ENCODE peak calls at places on chromosome 6, in seven cellular contexts. S is Karpas-422, K is ovary, O is heart left ventricle, B is sigmoid colon, U is MM.1S, I is transverse colon. A is an unnamed sample. For H3K27me3, the result is how much of the 10 kb centered on the place peaks cover.

GRCh38 chr6:159606786-159607185 is 86.3 kb downstream of the SOD2 start:
- DNase-seq in U (no peak), K (no peak), S (no peak), O (no peak), I (no peak), B (no peak), A (no peak)

GRCh38 chr6:52517502-52518278 is 59.2 kb downstream of the TRAM2 start:
- DNase-seq in I (peak), U (no peak), O (peak), K (peak), B (peak), S (no peak), A (peak)

GRCh38 chr6:167956983-167957492 is 40.4 kb upstream of the KIF25 start:
- DNase-seq in O (no peak), I (no peak), K (no peak), S (no peak), U (no peak), B (no peak), A (no peak)

GRCh38 chr6:75204222-75204958 is 1.5 kb downstream of the COL12A1 start:
- DNase-seq in S (no peak), B (peak), I (peak), K (peak), U (peak), O (peak), A (peak)

GRCh38 chr6:33776764-33777163 is 12.2 kb downstream of the LEMD2 start:
- DNase-seq in I (no peak), U (no peak), O (no peak), S (no peak), K (no peak), B (no peak), A (no peak)

GRCh38 chr6:118324081-118324480 is 224.0 kb upstream of the PLN start:
- DNase-seq in O (no peak), U (no peak), I (no peak), K (no peak), S (no peak), B (no peak), A (no peak)

GRCh38 chr6:137415127-137415833 is 78.9 kb downstream of the OLIG3 start:
- DNase-seq in U (peak), K (peak), B (peak), S (peak), I (peak), O (peak), A (peak)

GRCh38 chr6:29667158-29667557 is 10.3 kb downstream of the MOG start:
- DNase-seq in U (no peak), K (no peak), O (no peak), I (no peak), B (no peak), S (no peak), A (no peak)

GRCh38 chr6:35251949-35252348 is 7.6 kb upstream of the ZNF76 start:
- DNase-seq in K (no peak), S (no peak), I (no peak), O (no peak), U (no peak), B (peak), A (no peak)

GRCh38 chr6:9138856-9139426 is 703.6 kb upstream of the SLC35B3 start:
- DNase-seq in B (no peak), I (no peak), K (no peak), S (no peak), U (no peak), O (no peak), A (no peak)

GRCh38 chr6:164195605-164196004 is 781.1 kb downstream of the QKI start:
- DNase-seq in B (no peak), S (no peak), I (no peak), O (no peak), K (no peak), U (no peak), A (no peak)

GRCh38 chr6:85797993-85798392 is 155.3 kb upstream of the SYNCRIP start:
- DNase-seq in K (peak), S (no peak), I (peak), O (no peak), B (no peak), U (no peak), A (no peak)

GRCh38 chr6:77458421-77458820 is 4.9 kb downstream of the HTR1B start:
- DNase-seq in O (no peak), B (no peak), U (no peak), I (no peak), K (no peak), S (no peak), A (no peak)

GRCh38 chr6:134619789-134620188 is 301.9 kb upstream of the SGK1 start:
- DNase-seq in K (no peak), I (no peak), U (peak), S (no peak), B (no peak), O (no peak), A (no peak)

DNA sequence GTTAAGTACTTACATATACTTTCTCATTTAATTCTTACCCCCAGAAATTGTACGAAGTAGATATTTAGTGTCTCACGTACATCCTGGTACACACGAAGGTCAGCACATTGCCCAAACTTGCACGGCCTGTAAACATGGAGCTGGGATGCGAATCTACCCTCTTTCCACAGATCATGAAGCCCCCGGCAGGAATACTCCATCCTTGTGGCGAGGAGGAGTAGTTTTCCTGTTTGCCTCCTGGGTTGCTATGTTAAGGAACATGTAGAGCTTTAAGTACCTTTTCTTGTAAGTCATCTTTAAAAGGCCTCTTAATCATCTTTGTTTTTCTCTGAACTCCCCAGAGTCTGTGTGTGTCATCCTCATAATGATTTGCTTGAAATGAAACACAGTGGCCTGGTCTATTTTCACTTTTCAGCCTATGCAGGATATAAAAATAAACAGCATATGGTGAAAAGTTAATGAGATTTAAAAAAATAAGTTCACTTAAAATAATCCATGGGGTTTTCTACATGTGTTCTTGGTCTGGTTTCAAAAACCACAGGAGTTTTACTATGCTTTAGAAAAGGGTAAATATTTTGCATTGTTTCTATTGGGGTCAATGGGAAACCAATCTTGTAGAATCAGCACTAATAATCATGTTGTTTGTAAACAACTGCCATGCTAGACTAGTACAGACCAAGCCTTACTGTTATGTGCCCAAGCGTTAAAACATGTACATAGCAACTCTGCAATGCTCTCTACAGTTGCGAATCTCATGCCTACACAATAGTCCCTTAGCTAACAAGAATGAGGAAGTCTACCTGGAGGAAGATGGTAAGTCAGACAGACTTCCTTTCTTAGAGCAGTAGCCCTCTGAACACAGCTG is 9.3 kb upstream of the ARID1B start:
- DNase-seq in U (peak), O (no peak), K (no peak), S (peak), B (no peak), I (no peak), A (no peak)
- H3K4me3 ChIP-seq in U (no peak), O (no peak), K (no peak), S (no peak), B (no peak), I (no peak), A (no peak)

GRCh38 chr6:26254666-26255176 is 110.3 kb upstream of the BTN3A2 start:
- DNase-seq in S (no peak), U (no peak), K (no peak), O (no peak), B (no peak), I (no peak), A (no peak)
- H3K27me3 ChIP-seq in S (under half), U (under half), K (under half), O (half or more), B (under half), I (under half), A (under half)

DNA sequence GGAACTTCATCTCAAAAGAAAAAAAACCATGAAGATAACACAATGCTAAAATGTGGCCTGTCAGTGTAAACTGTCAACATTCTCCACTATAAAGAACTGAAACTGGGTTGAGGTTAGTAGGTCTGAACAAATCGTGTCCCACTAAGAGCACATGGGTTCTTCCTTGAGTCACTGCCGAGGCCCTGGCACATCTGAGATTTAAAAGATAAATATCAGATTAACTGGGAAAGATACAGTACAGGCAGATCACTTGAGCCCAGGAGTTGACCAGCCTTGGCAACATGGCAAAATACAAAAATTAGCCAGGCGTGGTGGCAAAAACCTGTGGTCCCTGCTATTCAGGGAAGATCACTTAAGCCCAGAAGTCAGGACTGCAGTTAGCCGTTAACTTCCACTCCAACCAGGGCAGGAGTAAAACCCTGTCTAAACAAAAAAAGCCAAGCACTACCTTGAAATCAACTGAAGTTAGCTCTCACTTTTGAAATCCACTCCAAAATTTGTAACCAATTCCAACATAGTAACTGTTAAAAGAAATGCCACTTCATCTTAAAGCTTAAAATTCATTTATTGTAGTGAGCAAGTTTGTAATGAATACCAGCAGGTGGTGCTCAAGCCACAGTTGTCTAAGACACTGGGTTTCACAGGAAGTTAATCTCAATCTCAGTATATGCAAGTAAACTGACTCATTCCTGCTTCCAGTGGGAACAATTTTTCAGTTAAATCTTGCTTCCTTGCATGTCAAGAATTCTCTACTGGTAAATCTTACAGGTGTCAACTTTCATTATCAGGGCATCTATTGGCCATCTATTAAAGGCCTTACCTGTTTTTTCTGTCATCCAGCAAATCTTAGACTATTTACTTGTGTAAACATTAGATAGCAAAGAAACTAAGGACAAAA is 5.4 kb downstream of the EEF1A1 start:
- DNase-seq in I (peak), S (peak), B (peak), U (peak), O (peak), K (peak), A (no peak)
- H3K4me3 ChIP-seq in I (no peak), S (no peak), B (no peak), U (no peak), O (no peak), K (no peak), A (no peak)

GRCh38 chr6:55652429-55652828 is 73.4 kb upstream of the HMGCLL1 start:
- DNase-seq in O (no peak), U (no peak), K (no peak), I (no peak), S (no peak), B (no peak), A (no peak)
- H3K27me3 ChIP-seq in O (under half), U (under half), K (under half), I (under half), S (under half), B (under half), A (under half)

GRCh38 chr6:99780556-99780885 is 173.9 kb downstream of the PRDM13 start:
- DNase-seq in K (no peak), O (no peak), S (no peak), B (no peak), U (no peak), I (no peak), A (no peak)
- H3K4me3 ChIP-seq in K (no peak), O (no peak), S (no peak), B (no peak), U (no peak), I (no peak), A (no peak)

GRCh38 chr6:106101466-106101865 is 15.3 kb downstream of the PRDM1 start:
- DNase-seq in B (no peak), I (no peak), S (no peak), O (no peak), K (no peak), U (peak), A (no peak)
- H3K27me3 ChIP-seq in B (under half), I (under half), S (under half), O (under half), K (under half), U (under half), A (under half)

DNA sequence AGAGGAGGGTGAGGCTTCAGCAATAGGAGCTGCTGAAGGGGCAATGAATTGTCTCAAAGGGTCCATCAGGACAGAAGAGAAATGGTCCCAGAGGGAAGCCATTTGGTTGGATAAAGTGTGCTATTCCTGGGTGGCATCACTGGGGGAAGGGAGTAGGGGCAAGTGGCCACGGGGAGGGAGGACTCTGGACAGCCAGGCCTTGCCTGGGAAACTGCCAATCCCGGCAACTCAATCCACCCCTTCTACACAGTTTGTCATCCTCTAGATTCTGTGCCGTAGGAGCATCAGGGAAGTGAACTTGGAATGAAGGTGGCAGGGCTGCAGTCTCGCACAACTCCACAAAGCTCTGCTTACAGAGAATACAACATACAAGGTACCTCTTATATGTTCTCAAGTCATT is 59.5 kb upstream of the RIPOR2 start:
- DNase-seq in K (no peak), I (no peak), O (no peak), U (no peak), B (no peak), S (no peak), A (no peak)
- H3K4me3 ChIP-seq in K (no peak), I (no peak), O (no peak), U (no peak), B (no peak), S (no peak), A (no peak)

GRCh38 chr6:71392286-71392685 is 103.7 kb downstream of the OGFRL1 start:
- DNase-seq in K (no peak), O (no peak), B (no peak), I (no peak), S (no peak), U (no peak), A (no peak)
- H3K27me3 ChIP-seq in K (under half), O (under half), B (under half), I (under half), S (under half), U (under half), A (under half)

GRCh38 chr6:882084-882598 is 189.2 kb upstream of the EXOC2 start:
- DNase-seq in O (no peak), U (no peak), I (no peak), B (no peak), K (no peak), S (no peak), A (no peak)
- H3K4me3 ChIP-seq in O (no peak), U (no peak), I (no peak), B (no peak), K (no peak), S (no peak), A (no peak)

A was measured in Caco-2.